ENCODE peak calls at places on chromosomes 11 and 22, in six cellular contexts. Z, L, E, J, A and R are unnamed samples.
A peak's percentile ranks its signal among the peaks of the same experiment; 100 is the strongest.

GRCh38 chr22:26389125-26389524 is 39.9 kb upstream of the ASPHD2 start:
- DNase-seq in Z (no peak), E (no peak), A (no peak), J (no peak), L (no peak), R (no peak)

GRCh38 chr11:73962097-73962705 is 11.4 kb downstream of the DNAJB13 start:
- DNase-seq in J (no peak), Z (peak; percentile 14), L (peak; percentile 15), E (no peak), A (no peak), R (no peak)

GRCh38 chr11:27390318-27390958 is 27.4 kb upstream of the CCDC34 start:
- DNase-seq in J (no peak), Z (no peak), A (no peak), L (no peak), E (no peak), R (no peak)

GRCh38 chr11:46202149-46202548 is 75.3 kb upstream of the CREB3L1 start:
- DNase-seq in E (no peak), A (no peak), J (no peak), Z (no peak), L (no peak), R (no peak)

GRCh38 chr22:42611076-42611475 is 3.6 kb downstream of the POLDIP3 start:
- DNase-seq in L (peak; percentile 55), Z (no peak), E (no peak), J (no peak), A (no peak), R (no peak)

GRCh38 chr11:69123593-69124545 is 31.9 kb upstream of the SMIM38 start:
- DNase-seq in Z (peak; percentile 64), E (peak; percentile 37), J (no peak), A (no peak), L (no peak), R (peak; percentile 21)

GRCh38 chr22:37775785-37776638 is 31.7 kb upstream of the GCAT start:
- DNase-seq in Z (no peak), J (no peak), A (no peak), E (no peak), L (peak; percentile 95), R (no peak)

GRCh38 chr22:46256358-46256958 is 6.4 kb upstream of the CDPF1 start:
- DNase-seq in J (no peak), Z (no peak), A (no peak), L (peak; percentile 82), E (no peak), R (no peak)

GRCh38 chr11:18203723-18204122 is 31.1 kb downstream of the MRGPRX4 start:
- DNase-seq in L (peak; percentile 21), E (no peak), Z (no peak), A (no peak), J (no peak), R (no peak)

GRCh38 chr22:36301384-36301828 is 48.5 kb downstream of the APOL1 start:
- DNase-seq in Z (no peak), L (peak; percentile 60), E (peak; percentile 82), A (peak; percentile 67), J (peak; percentile 76), R (peak; percentile 83)

GRCh38 chr11:65485820-65486219 is 13.0 kb upstream of the MALAT1 start:
- DNase-seq in A (no peak), J (no peak), Z (peak; percentile 35), E (no peak), L (no peak), R (no peak)

GRCh38 chr22:46336119-46337078 is 885 bp downstream of the TRMU start:
- DNase-seq in A (peak; percentile 15), Z (no peak), J (peak; percentile 38), E (peak; percentile 59), L (no peak), R (no peak)

GRCh38 chr11:81959341-81959740 is 774.3 kb downstream of the FAM181B start:
- DNase-seq in J (no peak), L (no peak), Z (no peak), A (no peak), E (no peak), R (no peak)

GRCh38 chr22:19179472-19180048 is 1.0 kb upstream of the SLC25A1 start:
- DNase-seq in E (peak; percentile 83), A (peak; percentile 73), L (peak; percentile 85), Z (peak; percentile 86), J (peak; percentile 85), R (peak; percentile 77)
- H3K4me3 ChIP-seq in E (peak overlapping the region; percentile 81), A (peak overlapping the region; percentile 97), L (peak overlapping the region; percentile 53), Z (peak overlapping the region; percentile 94), J (peak overlapping the region; percentile 92), R (peak overlapping the region; percentile 86)

GRCh38 chr22:31572939-31573338 is 76.6 kb downstream of the SFI1 start:
- DNase-seq in A (no peak), E (no peak), Z (no peak), J (no peak), L (no peak), R (no peak)
- H3K4me3 ChIP-seq in A (no peak overlapping the region), E (no peak overlapping the region), Z (no peak overlapping the region), J (no peak overlapping the region), L (no peak overlapping the region), R (no peak overlapping the region)

GRCh38 chr22:39368402-39368801 is 18.6 kb downstream of the SYNGR1 start:
- DNase-seq in A (no peak), L (no peak), Z (no peak), E (no peak), J (no peak), R (no peak)
- H3K4me3 ChIP-seq in A (no peak overlapping the region), L (no peak overlapping the region), Z (no peak overlapping the region), E (no peak overlapping the region), J (no peak overlapping the region), R (no peak overlapping the region)

GRCh38 chr11:98062714-98063113 is 958.0 kb upstream of the CNTN5 start:
- DNase-seq in J (no peak), Z (no peak), A (no peak), L (no peak), E (no peak), R (no peak)
- H3K4me3 ChIP-seq in J (no peak overlapping the region), Z (no peak overlapping the region), A (no peak overlapping the region), L (no peak overlapping the region), E (no peak overlapping the region), R (no peak overlapping the region)

GRCh38 chr11:36683823-36684222 is 85.8 kb upstream of the RAG2 start:
- DNase-seq in Z (no peak), J (no peak), L (no peak), A (no peak), E (no peak), R (no peak)
- H3K4me3 ChIP-seq in Z (no peak overlapping the region), J (no peak overlapping the region), L (no peak overlapping the region), A (no peak overlapping the region), E (no peak overlapping the region), R (no peak overlapping the region)

DNA sequence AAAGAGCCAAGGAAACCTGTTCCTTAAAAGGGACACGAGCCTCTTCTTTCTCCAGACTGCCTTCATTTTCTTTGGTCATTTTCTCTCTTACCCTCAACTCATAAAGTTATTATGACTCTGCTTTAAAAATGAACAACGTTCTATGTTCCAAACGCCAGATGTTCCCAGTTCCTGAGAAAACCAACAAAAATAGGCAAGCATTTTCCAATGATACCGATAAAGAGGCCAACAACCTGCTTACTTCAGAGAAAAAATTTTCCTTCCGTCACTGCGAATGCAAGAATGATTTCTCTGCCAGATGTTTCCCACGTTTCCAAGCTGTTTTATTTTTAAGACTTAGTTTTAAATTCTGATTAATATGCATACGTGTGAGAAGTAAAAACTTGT is 315 bp upstream of the TRPC6 start:
- DNase-seq in E (no peak), A (no peak), J (no peak), L (no peak), Z (no peak), R (no peak)
- H3K4me3 ChIP-seq in E (peak overlapping the region; percentile 57), A (peak overlapping the region; percentile 68), J (no peak overlapping the region), L (no peak overlapping the region), Z (peak overlapping the region; percentile 73), R (peak overlapping the region; percentile 41)

GRCh38 chr11:118224512-118225180 is at the start of gene JAML:
- DNase-seq in Z (no peak), E (no peak), A (no peak), J (peak; percentile 45), L (no peak), R (no peak)

GRCh38 chr11:118223576-118223975 is 1.2 kb downstream of the JAML start:
- DNase-seq in E (no peak), L (no peak), J (no peak), A (no peak), Z (no peak), R (no peak)

GRCh38 chr11:118226294-118226693 is 1.5 kb upstream of the JAML start:
- DNase-seq in J (no peak), E (peak; percentile 54), L (peak; percentile 50), Z (no peak), A (no peak), R (no peak)

GRCh38 chr11:118222437-118222836 is 2.4 kb downstream of the JAML start:
- DNase-seq in L (no peak), E (no peak), A (no peak), Z (no peak), J (no peak), R (no peak)

DNA sequence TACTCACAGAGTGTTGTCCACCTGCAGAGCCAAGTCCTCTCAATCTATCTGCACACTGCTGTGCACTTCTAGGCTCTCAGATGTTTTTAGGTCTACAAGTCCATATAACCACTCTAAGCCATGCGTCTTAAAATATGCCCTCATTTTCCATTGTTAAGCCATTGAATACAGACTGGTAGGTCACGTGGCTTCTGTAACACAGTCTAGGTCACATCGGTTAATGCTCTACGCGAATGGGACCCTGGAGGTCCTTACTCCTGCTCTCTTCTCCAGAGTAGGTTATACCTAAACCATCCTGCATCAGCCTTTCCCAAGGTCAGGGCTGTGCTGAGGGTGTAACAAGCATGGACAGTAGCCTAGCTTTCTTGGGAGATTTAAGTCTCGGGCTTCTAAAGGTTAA is 819 bp downstream of the JAML start:
- DNase-seq in L (no peak), J (no peak), E (no peak), A (no peak), Z (no peak), R (no peak)
- H3K4me3 ChIP-seq in L (no peak overlapping the region), J (peak overlapping the region; percentile 44), E (peak overlapping the region; percentile 51), A (peak overlapping the region; percentile 24), Z (peak overlapping the region; percentile 8), R (no peak overlapping the region)